ENCODE peak calls at places on chromosome X, in six cellular contexts. M, P, F, K, O and E are unnamed samples.

GRCh38 chrX:26376037-26376708 is 160.2 kb downstream of the MAGEB5 start:
- DNase-seq in K (no peak), P (no peak), O (no peak), M (no peak), F (no peak), E (no peak)

GRCh38 chrX:112359906-112360305 is 277.3 kb upstream of the TRPC5 start:
- DNase-seq in P (no peak), M (no peak), F (no peak), K (no peak), O (no peak), E (no peak)

GRCh38 chrX:72685810-72686465 is 28.2 kb downstream of the PHKA1 start:
- DNase-seq in K (no peak), O (peak), P (no peak), F (peak), M (peak), E (no peak)

GRCh38 chrX:41529221-41529620 is 82.1 kb downstream of the NYX start:
- DNase-seq in M (no peak), P (no peak), O (no peak), K (no peak), F (no peak), E (no peak)

GRCh38 chrX:24860140-24860539 is 155.6 kb downstream of the ARX start:
- DNase-seq in M (no peak), O (no peak), K (no peak), F (peak), P (no peak), E (no peak)

GRCh38 chrX:1265061-1265460 is 3.6 kb upstream of the CSF2RA start:
- DNase-seq in M (no peak), F (no peak), K (no peak), P (no peak), O (no peak), E (no peak)

GRCh38 chrX:112822892-112823291 is 17.7 kb downstream of the AMOT start:
- DNase-seq in P (no peak), K (no peak), O (no peak), M (no peak), F (no peak), E (no peak)

GRCh38 chrX:51608766-51609165 is 9.9 kb downstream of the CENPVL3 start:
- DNase-seq in O (no peak), K (no peak), P (no peak), M (no peak), F (peak), E (no peak)

GRCh38 chrX:153769865-153770605 is 6.0 kb downstream of the PLXNB3 start:
- DNase-seq in F (no peak), K (no peak), M (no peak), P (no peak), O (no peak), E (no peak)

GRCh38 chrX:120561634-120562568 is 1.1 kb upstream of the CUL4B start:
- DNase-seq in K (no peak), P (no peak), M (no peak), O (no peak), F (no peak), E (no peak)

GRCh38 chrX:9433596-9433995 is 31.3 kb upstream of the TBL1X start:
- DNase-seq in M (no peak), F (peak), K (no peak), P (no peak), O (no peak), E (peak)

GRCh38 chrX:45449982-45450381 is 249.3 kb upstream of the DIPK2B start:
- DNase-seq in O (no peak), K (no peak), F (peak), M (peak), P (no peak), E (peak)

GRCh38 chrX:134236690-134237362 is at the start of gene CCDC160:
- DNase-seq in M (peak), P (peak), F (peak), O (no peak), K (no peak), E (no peak)

GRCh38 chrX:65926095-65927019 is 113.5 kb downstream of the VSIG4 start:
- DNase-seq in F (no peak), M (no peak), K (peak), P (no peak), O (no peak), E (no peak)

GRCh38 chrX:1841746-1842145 is 226.9 kb downstream of the ASMT start:
- DNase-seq in K (no peak), O (no peak), F (no peak), P (no peak), M (no peak), E (no peak)

GRCh38 chrX:22689290-22689689 is 310.5 kb upstream of the DDX53 start:
- DNase-seq in O (no peak), F (peak), P (no peak), K (no peak), M (no peak), E (no peak)

GRCh38 chrX:144388738-144389137 is 504.9 kb downstream of the UBE2NL start:
- DNase-seq in M (no peak), F (no peak), P (no peak), O (no peak), K (no peak), E (no peak)

GRCh38 chrX:12988797-12989196 is 13.9 kb downstream of the TMSB4X start:
- DNase-seq in P (no peak), K (no peak), O (no peak), F (peak), M (peak), E (peak)

GRCh38 chrX:135512508-135513139 is 7.8 kb upstream of the INTS6L start:
- DNase-seq in O (no peak), K (no peak), M (no peak), P (no peak), F (no peak), E (no peak)
- H3K4me3 ChIP-seq in O (no peak), K (no peak), M (no peak), P (no peak), F (no peak), E (no peak)

GRCh38 chrX:140923118-140923517 is 79.3 kb upstream of the SPANXB1 start:
- DNase-seq in O (no peak), P (no peak), K (no peak), M (no peak), F (no peak), E (no peak)
- TF ChIP-seq CTCF in O (no peak), P (no peak), K (no peak), M (no peak), F (no peak), E (no peak)

GRCh38 chrX:110944793-110945466 is 149.3 kb upstream of the CHRDL1 start:
- DNase-seq in P (no peak), K (no peak), O (no peak), F (no peak), M (no peak), E (no peak)
- H3K4me3 ChIP-seq in P (no peak), K (no peak), O (no peak), F (no peak), M (no peak), E (peak)

GRCh38 chrX:138756234-138756633 is 44.7 kb upstream of the FGF13 start:
- DNase-seq in F (peak), M (peak), K (no peak), P (peak), O (no peak), E (no peak)
- TF ChIP-seq CTCF in F (no peak), M (peak), K (no peak), P (peak), O (peak), E (peak)

DNA sequence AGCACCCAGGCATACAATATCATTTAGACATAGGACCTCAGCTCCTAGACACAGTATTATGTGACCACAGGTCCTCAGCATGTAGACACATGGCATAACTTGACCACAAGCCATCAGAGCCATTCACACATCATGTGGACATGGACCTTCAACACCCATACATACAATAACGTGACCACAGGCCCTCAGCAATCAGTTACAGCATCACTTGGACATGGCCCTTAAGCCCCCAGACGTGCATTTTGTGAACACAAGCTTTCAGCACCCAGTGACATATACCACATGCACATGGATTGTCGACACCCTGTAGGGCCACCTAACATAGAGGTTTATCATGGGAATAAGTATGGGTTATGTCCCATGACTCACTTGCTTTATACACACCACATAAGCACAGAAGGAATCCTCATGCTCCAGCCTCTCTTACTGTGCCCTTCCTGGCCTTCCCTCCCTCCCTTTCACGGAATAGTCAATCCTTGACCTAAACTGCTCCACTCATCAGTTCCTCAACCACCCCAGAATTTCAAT is 1.9 kb downstream of the TSPYL2 start:
- DNase-seq in O (no peak), K (no peak), M (no peak), F (peak), P (no peak), E (no peak)
- H3K4me3 ChIP-seq in O (peak), K (no peak), M (peak), F (no peak), P (peak), E (no peak)